ENCODE peak calls at places on chromosomes 3 and 15, in ten cellular contexts. One of them, this sample, is unnamed.
A peak's percentile ranks its signal among the peaks of the same experiment; 100 is the strongest.

GRCh38 chr15:95760508-95760907 is 570.0 kb upstream of the NR2F2 start:
- DNase-seq in coronary artery: no peak
- DNase-seq in body of pancreas: no peak
- DNase-seq in colonic mucosa: no peak
- DNase-seq in HFF-Myc: no peak
- DNase-seq in GM12878: no peak
- DNase-seq in upper lobe of right lung: no peak
- DNase-seq in uterus: no peak
- DNase-seq in gastrocnemius medialis: no peak
- DNase-seq in esophagus squamous epithelium: no peak
- DNase-seq in this sample: no peak

GRCh38 chr15:74424901-74425528 is 8.7 kb downstream of the SEMA7A start:
- DNase-seq in coronary artery: no peak
- DNase-seq in body of pancreas: no peak
- DNase-seq in colonic mucosa: no peak
- DNase-seq in HFF-Myc: no peak
- DNase-seq in GM12878: no peak
- DNase-seq in upper lobe of right lung: no peak
- DNase-seq in uterus: no peak
- DNase-seq in gastrocnemius medialis: no peak
- DNase-seq in esophagus squamous epithelium: no peak
- DNase-seq in this sample: no peak

GRCh38 chr3:142958707-142959106 is 4.8 kb downstream of the PAQR9 start:
- DNase-seq in coronary artery: no peak
- DNase-seq in body of pancreas: no peak
- DNase-seq in colonic mucosa: no peak
- DNase-seq in HFF-Myc: no peak
- DNase-seq in GM12878: no peak
- DNase-seq in upper lobe of right lung: no peak
- DNase-seq in uterus: no peak
- DNase-seq in gastrocnemius medialis: no peak
- DNase-seq in esophagus squamous epithelium: no peak
- DNase-seq in this sample: no peak

GRCh38 chr15:75720787-75721461 is 8.3 kb upstream of the CSPG4 start:
- DNase-seq in coronary artery: no peak
- DNase-seq in body of pancreas: peak; percentile 83
- DNase-seq in colonic mucosa: peak; percentile 89
- DNase-seq in HFF-Myc: no peak
- DNase-seq in GM12878: no peak
- DNase-seq in upper lobe of right lung: peak; percentile 80
- DNase-seq in uterus: no peak
- DNase-seq in gastrocnemius medialis: no peak
- DNase-seq in esophagus squamous epithelium: no peak
- DNase-seq in this sample: no peak

GRCh38 chr3:183664913-183665381 is 29.5 kb downstream of the KLHL24 start:
- DNase-seq in coronary artery: no peak
- DNase-seq in body of pancreas: no peak
- DNase-seq in colonic mucosa: no peak
- DNase-seq in HFF-Myc: peak; percentile 49
- DNase-seq in GM12878: no peak
- DNase-seq in upper lobe of right lung: no peak
- DNase-seq in uterus: no peak
- DNase-seq in gastrocnemius medialis: no peak
- DNase-seq in esophagus squamous epithelium: no peak
- DNase-seq in this sample: no peak

GRCh38 chr3:129173206-129173605 is 10.5 kb downstream of the CNBP start:
- DNase-seq in coronary artery: no peak
- DNase-seq in body of pancreas: no peak
- DNase-seq in colonic mucosa: no peak
- DNase-seq in HFF-Myc: no peak
- DNase-seq in GM12878: no peak
- DNase-seq in upper lobe of right lung: no peak
- DNase-seq in uterus: no peak
- DNase-seq in gastrocnemius medialis: no peak
- DNase-seq in esophagus squamous epithelium: no peak
- DNase-seq in this sample: no peak

GRCh38 chr3:18223591-18224338 is 201.4 kb downstream of the SATB1 start:
- DNase-seq in coronary artery: no peak
- DNase-seq in body of pancreas: no peak
- DNase-seq in colonic mucosa: no peak
- DNase-seq in HFF-Myc: no peak
- DNase-seq in GM12878: peak; percentile 55
- DNase-seq in upper lobe of right lung: no peak
- DNase-seq in uterus: no peak
- DNase-seq in gastrocnemius medialis: no peak
- DNase-seq in esophagus squamous epithelium: no peak
- DNase-seq in this sample: peak; percentile 72

GRCh38 chr3:148598619-148599018 is 99.1 kb upstream of the AGTR1 start:
- DNase-seq in coronary artery: no peak
- DNase-seq in body of pancreas: no peak
- DNase-seq in colonic mucosa: no peak
- DNase-seq in HFF-Myc: no peak
- DNase-seq in GM12878: no peak
- DNase-seq in upper lobe of right lung: no peak
- DNase-seq in uterus: no peak
- DNase-seq in gastrocnemius medialis: no peak
- DNase-seq in esophagus squamous epithelium: no peak
- DNase-seq in this sample: no peak

GRCh38 chr15:66080791-66081475 is 172.6 kb downstream of the MEGF11 start:
- DNase-seq in coronary artery: no peak
- DNase-seq in body of pancreas: peak; percentile 85
- DNase-seq in colonic mucosa: peak; percentile 50
- DNase-seq in HFF-Myc: no peak
- DNase-seq in GM12878: no peak
- DNase-seq in upper lobe of right lung: peak; percentile 17
- DNase-seq in uterus: peak; percentile 22
- DNase-seq in gastrocnemius medialis: no peak
- DNase-seq in esophagus squamous epithelium: no peak
- DNase-seq in this sample: no peak

GRCh38 chr3:152827313-152827712 is 7.6 kb upstream of the P2RY1 start:
- DNase-seq in coronary artery: no peak
- DNase-seq in body of pancreas: no peak
- DNase-seq in colonic mucosa: no peak
- DNase-seq in HFF-Myc: no peak
- DNase-seq in GM12878: no peak
- DNase-seq in upper lobe of right lung: no peak
- DNase-seq in uterus: no peak
- DNase-seq in gastrocnemius medialis: no peak
- DNase-seq in esophagus squamous epithelium: no peak
- DNase-seq in this sample: no peak

GRCh38 chr3:174156200-174156599 is 702.9 kb upstream of the NAALADL2 start:
- DNase-seq in coronary artery: no peak
- DNase-seq in body of pancreas: no peak
- DNase-seq in colonic mucosa: no peak
- DNase-seq in HFF-Myc: no peak
- DNase-seq in GM12878: no peak
- DNase-seq in upper lobe of right lung: no peak
- DNase-seq in uterus: no peak
- DNase-seq in gastrocnemius medialis: no peak
- DNase-seq in esophagus squamous epithelium: no peak
- DNase-seq in this sample: no peak

GRCh38 chr3:160368804-160369203 is 30.2 kb downstream of the IFT80 start:
- DNase-seq in coronary artery: no peak
- DNase-seq in body of pancreas: no peak
- DNase-seq in colonic mucosa: no peak
- DNase-seq in HFF-Myc: no peak
- DNase-seq in GM12878: no peak
- DNase-seq in upper lobe of right lung: no peak
- DNase-seq in uterus: no peak
- DNase-seq in gastrocnemius medialis: no peak
- DNase-seq in esophagus squamous epithelium: no peak
- DNase-seq in this sample: no peak

GRCh38 chr15:86877171-86877631 is 797.5 kb downstream of the AGBL1 start:
- DNase-seq in coronary artery: no peak
- DNase-seq in body of pancreas: no peak
- DNase-seq in colonic mucosa: no peak
- DNase-seq in HFF-Myc: no peak
- DNase-seq in GM12878: no peak
- DNase-seq in upper lobe of right lung: no peak
- DNase-seq in uterus: no peak
- DNase-seq in gastrocnemius medialis: peak; percentile 15
- DNase-seq in esophagus squamous epithelium: no peak
- DNase-seq in this sample: no peak

GRCh38 chr15:51450001-51450400 is 108.5 kb downstream of the GLDN start:
- DNase-seq in coronary artery: no peak
- DNase-seq in body of pancreas: peak; percentile 18
- DNase-seq in colonic mucosa: no peak
- DNase-seq in HFF-Myc: no peak
- DNase-seq in GM12878: no peak
- DNase-seq in upper lobe of right lung: no peak
- DNase-seq in uterus: no peak
- DNase-seq in gastrocnemius medialis: no peak
- DNase-seq in esophagus squamous epithelium: no peak
- DNase-seq in this sample: no peak

GRCh38 chr3:170869645-170870593 is at the start of gene RPL22L1:
- DNase-seq in coronary artery: peak; percentile 95
- DNase-seq in body of pancreas: peak; percentile 96
- DNase-seq in colonic mucosa: peak; percentile 95
- DNase-seq in HFF-Myc: peak; percentile 94
- DNase-seq in GM12878: peak; percentile 91
- DNase-seq in upper lobe of right lung: peak; percentile 97
- DNase-seq in uterus: peak; percentile 92
- DNase-seq in gastrocnemius medialis: peak; percentile 86
- DNase-seq in esophagus squamous epithelium: no peak
- DNase-seq in this sample: peak; percentile 93
- TF ChIP-seq CTCF in coronary artery: no peak
- TF ChIP-seq CTCF in body of pancreas: no peak
- TF ChIP-seq CTCF in colonic mucosa: no peak
- TF ChIP-seq CTCF in HFF-Myc: no peak
- TF ChIP-seq CTCF in GM12878: no peak
- TF ChIP-seq CTCF in upper lobe of right lung: no peak
- TF ChIP-seq CTCF in uterus: peak; percentile 32
- TF ChIP-seq CTCF in gastrocnemius medialis: no peak
- TF ChIP-seq CTCF in esophagus squamous epithelium: no peak
- TF ChIP-seq CTCF in this sample: peak; percentile 21

GRCh38 chr15:101472033-101472432 is 17.5 kb downstream of the PCSK6 start:
- DNase-seq in coronary artery: no peak
- DNase-seq in body of pancreas: no peak
- DNase-seq in colonic mucosa: no peak
- DNase-seq in HFF-Myc: no peak
- DNase-seq in GM12878: no peak
- DNase-seq in upper lobe of right lung: no peak
- DNase-seq in uterus: no peak
- DNase-seq in gastrocnemius medialis: no peak
- DNase-seq in esophagus squamous epithelium: no peak
- DNase-seq in this sample: no peak

GRCh38 chr15:101469520-101470288 is 19.8 kb downstream of the PCSK6 start:
- DNase-seq in coronary artery: no peak
- DNase-seq in body of pancreas: no peak
- DNase-seq in colonic mucosa: no peak
- DNase-seq in HFF-Myc: no peak
- DNase-seq in GM12878: no peak
- DNase-seq in upper lobe of right lung: no peak
- DNase-seq in uterus: no peak
- DNase-seq in gastrocnemius medialis: no peak
- DNase-seq in esophagus squamous epithelium: no peak
- DNase-seq in this sample: no peak

GRCh38 chr15:101474983-101475382 is 14.5 kb downstream of the PCSK6 start:
- DNase-seq in coronary artery: no peak
- DNase-seq in body of pancreas: no peak
- DNase-seq in colonic mucosa: no peak
- DNase-seq in HFF-Myc: no peak
- DNase-seq in GM12878: no peak
- DNase-seq in upper lobe of right lung: no peak
- DNase-seq in uterus: no peak
- DNase-seq in gastrocnemius medialis: no peak
- DNase-seq in esophagus squamous epithelium: no peak
- DNase-seq in this sample: no peak

GRCh38 chr15:101474233-101474632 is 15.3 kb downstream of the PCSK6 start:
- DNase-seq in coronary artery: no peak
- DNase-seq in body of pancreas: no peak
- DNase-seq in colonic mucosa: no peak
- DNase-seq in HFF-Myc: no peak
- DNase-seq in GM12878: no peak
- DNase-seq in upper lobe of right lung: no peak
- DNase-seq in uterus: no peak
- DNase-seq in gastrocnemius medialis: no peak
- DNase-seq in esophagus squamous epithelium: no peak
- DNase-seq in this sample: no peak

GRCh38 chr15:101470548-101471239 is 18.8 kb downstream of the PCSK6 start:
- DNase-seq in coronary artery: no peak
- DNase-seq in body of pancreas: no peak
- DNase-seq in colonic mucosa: no peak
- DNase-seq in HFF-Myc: no peak
- DNase-seq in GM12878: no peak
- DNase-seq in upper lobe of right lung: no peak
- DNase-seq in uterus: no peak
- DNase-seq in gastrocnemius medialis: no peak
- DNase-seq in esophagus squamous epithelium: no peak
- DNase-seq in this sample: no peak
- H3K4me3 ChIP-seq in coronary artery: no peak overlapping the region
- H3K4me3 ChIP-seq in body of pancreas: no peak overlapping the region
- H3K4me3 ChIP-seq in colonic mucosa: no peak overlapping the region
- H3K4me3 ChIP-seq in HFF-Myc: no peak overlapping the region
- H3K4me3 ChIP-seq in GM12878: no peak overlapping the region
- H3K4me3 ChIP-seq in upper lobe of right lung: no peak overlapping the region
- H3K4me3 ChIP-seq in uterus: no peak overlapping the region
- H3K4me3 ChIP-seq in gastrocnemius medialis: no peak overlapping the region
- H3K4me3 ChIP-seq in esophagus squamous epithelium: no peak overlapping the region
- H3K4me3 ChIP-seq in this sample: no peak overlapping the region

DNA sequence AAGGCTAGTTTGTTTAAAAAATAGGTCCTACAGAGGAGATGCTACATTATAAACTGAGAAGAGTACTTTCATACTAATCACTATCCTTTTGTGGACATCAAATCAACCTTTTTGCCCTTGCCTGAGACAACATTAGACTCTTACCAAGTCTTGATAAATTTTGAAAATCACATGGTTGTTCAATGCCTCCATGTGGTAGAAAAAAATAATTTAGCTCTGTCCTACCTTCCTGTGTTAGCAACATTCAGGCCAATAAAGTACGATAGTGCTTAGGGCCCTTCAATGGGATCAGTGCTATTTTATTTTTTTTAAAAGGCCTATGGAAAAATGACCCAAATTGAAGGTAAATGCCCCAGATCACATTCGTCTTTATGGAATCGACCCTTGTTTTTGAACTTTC is 5.0 kb upstream of the UBE2E1 start:
- DNase-seq in coronary artery: no peak
- DNase-seq in body of pancreas: no peak
- DNase-seq in colonic mucosa: no peak
- DNase-seq in HFF-Myc: no peak
- DNase-seq in GM12878: no peak
- DNase-seq in upper lobe of right lung: no peak
- DNase-seq in uterus: no peak
- DNase-seq in gastrocnemius medialis: no peak
- DNase-seq in esophagus squamous epithelium: no peak
- DNase-seq in this sample: no peak
- TF ChIP-seq CTCF in coronary artery: no peak
- TF ChIP-seq CTCF in body of pancreas: peak; percentile 17
- TF ChIP-seq CTCF in colonic mucosa: no peak
- TF ChIP-seq CTCF in HFF-Myc: no peak
- TF ChIP-seq CTCF in GM12878: peak; percentile 14
- TF ChIP-seq CTCF in upper lobe of right lung: peak; percentile 35
- TF ChIP-seq CTCF in uterus: no peak
- TF ChIP-seq CTCF in gastrocnemius medialis: no peak
- TF ChIP-seq CTCF in esophagus squamous epithelium: no peak
- TF ChIP-seq CTCF in this sample: peak; percentile 16

DNA sequence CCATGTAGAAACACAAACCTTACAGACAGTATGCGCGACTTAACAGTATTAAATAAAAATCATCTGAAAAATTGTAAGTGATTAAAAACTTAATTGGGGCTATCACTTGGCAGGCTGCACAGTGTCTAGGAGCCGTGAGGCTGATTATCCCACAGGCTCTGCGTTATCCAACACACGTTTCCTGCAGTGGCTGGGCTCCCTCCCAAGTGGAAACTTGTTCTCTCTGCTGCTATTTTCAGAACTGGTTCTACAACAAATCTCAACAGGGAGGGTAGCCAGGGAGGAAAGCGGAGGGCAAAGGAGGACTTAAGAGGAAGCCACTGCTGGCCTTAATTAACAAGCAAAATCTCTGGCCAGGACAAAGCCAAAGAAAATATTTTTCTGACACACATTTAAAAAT is 555.2 kb downstream of the MAGI1 start:
- DNase-seq in coronary artery: no peak
- DNase-seq in body of pancreas: peak; percentile 68
- DNase-seq in colonic mucosa: peak; percentile 54
- DNase-seq in HFF-Myc: no peak
- DNase-seq in GM12878: no peak
- DNase-seq in upper lobe of right lung: peak; percentile 72
- DNase-seq in uterus: peak; percentile 22
- DNase-seq in gastrocnemius medialis: peak; percentile 60
- DNase-seq in esophagus squamous epithelium: no peak
- DNase-seq in this sample: no peak
- H3K4me3 ChIP-seq in coronary artery: peak overlapping the region; percentile 41
- H3K4me3 ChIP-seq in body of pancreas: no peak overlapping the region
- H3K4me3 ChIP-seq in colonic mucosa: no peak overlapping the region
- H3K4me3 ChIP-seq in HFF-Myc: no peak overlapping the region
- H3K4me3 ChIP-seq in GM12878: no peak overlapping the region
- H3K4me3 ChIP-seq in upper lobe of right lung: no peak overlapping the region
- H3K4me3 ChIP-seq in uterus: no peak overlapping the region
- H3K4me3 ChIP-seq in gastrocnemius medialis: peak overlapping the region; percentile 14
- H3K4me3 ChIP-seq in esophagus squamous epithelium: no peak overlapping the region
- H3K4me3 ChIP-seq in this sample: no peak overlapping the region

This sample was measured in GM06990.